ENCODE peak calls at places on chromosomes 1 and 21, in seven cellular contexts. One of them, this sample, is unnamed.

GRCh38 chr1:168301664-168302320 is 21.1 kb downstream of the TBX19 start:
- DNase-seq in Peyer's patch: no peak
- DNase-seq in AG04450: no peak
- DNase-seq in osteocyte: no peak
- DNase-seq in neural crest cell: no peak
- DNase-seq in OCI-LY7: no peak
- DNase-seq in esophagus squamous epithelium: no peak
- DNase-seq in this sample: no peak

GRCh38 chr1:8651962-8652361 is 165.5 kb downstream of the RERE start:
- DNase-seq in neural crest cell: no peak
- DNase-seq in esophagus squamous epithelium: no peak
- DNase-seq in Peyer's patch: no peak
- DNase-seq in AG04450: no peak
- DNase-seq in osteocyte: no peak
- DNase-seq in OCI-LY7: no peak
- DNase-seq in this sample: no peak

GRCh38 chr1:27007909-27008582 is 4.6 kb downstream of the TENT5B start:
- DNase-seq in esophagus squamous epithelium: no peak
- DNase-seq in neural crest cell: no peak
- DNase-seq in AG04450: no peak
- DNase-seq in Peyer's patch: no peak
- DNase-seq in osteocyte: no peak
- DNase-seq in OCI-LY7: no peak
- DNase-seq in this sample: no peak

GRCh38 chr21:32994305-32994704 is 31.4 kb upstream of the OLIG2 start:
- DNase-seq in neural crest cell: no peak
- DNase-seq in esophagus squamous epithelium: no peak
- DNase-seq in osteocyte: no peak
- DNase-seq in AG04450: no peak
- DNase-seq in Peyer's patch: no peak
- DNase-seq in OCI-LY7: peak; percentile 18
- DNase-seq in this sample: no peak

GRCh38 chr1:85576256-85576641 is 4.3 kb upstream of the CCN1 start:
- DNase-seq in osteocyte: no peak
- DNase-seq in Peyer's patch: no peak
- DNase-seq in OCI-LY7: no peak
- DNase-seq in esophagus squamous epithelium: no peak
- DNase-seq in neural crest cell: peak; percentile 45
- DNase-seq in AG04450: no peak
- DNase-seq in this sample: no peak

GRCh38 chr1:209241481-209241880 is 342.0 kb upstream of the CAMK1G start:
- DNase-seq in esophagus squamous epithelium: no peak
- DNase-seq in neural crest cell: no peak
- DNase-seq in OCI-LY7: no peak
- DNase-seq in osteocyte: no peak
- DNase-seq in AG04450: no peak
- DNase-seq in Peyer's patch: no peak
- DNase-seq in this sample: no peak

GRCh38 chr1:154220970-154221814 is 437 bp downstream of the UBAP2L start:
- DNase-seq in neural crest cell: peak; percentile 38
- DNase-seq in esophagus squamous epithelium: peak; percentile 47
- DNase-seq in Peyer's patch: peak; percentile 78
- DNase-seq in OCI-LY7: peak; percentile 74
- DNase-seq in osteocyte: peak; percentile 84
- DNase-seq in AG04450: no peak
- DNase-seq in this sample: no peak

GRCh38 chr1:78839704-78840277 is 166.7 kb downstream of the ADGRL4 start:
- DNase-seq in AG04450: no peak
- DNase-seq in neural crest cell: peak; percentile 50
- DNase-seq in esophagus squamous epithelium: no peak
- DNase-seq in OCI-LY7: peak; percentile 52
- DNase-seq in Peyer's patch: no peak
- DNase-seq in osteocyte: no peak
- DNase-seq in this sample: no peak

GRCh38 chr1:70034403-70034802 is 171.0 kb downstream of the LRRC40 start:
- DNase-seq in osteocyte: no peak
- DNase-seq in OCI-LY7: peak; percentile 51
- DNase-seq in neural crest cell: no peak
- DNase-seq in esophagus squamous epithelium: no peak
- DNase-seq in AG04450: peak; percentile 49
- DNase-seq in Peyer's patch: no peak
- DNase-seq in this sample: no peak

GRCh38 chr21:20946701-20947100 is 51.5 kb upstream of the NCAM2 start:
- DNase-seq in osteocyte: no peak
- DNase-seq in AG04450: no peak
- DNase-seq in Peyer's patch: no peak
- DNase-seq in OCI-LY7: no peak
- DNase-seq in esophagus squamous epithelium: no peak
- DNase-seq in neural crest cell: no peak
- DNase-seq in this sample: no peak

GRCh38 chr1:221098462-221099406 is 219.5 kb downstream of the HLX start:
- DNase-seq in AG04450: no peak
- DNase-seq in OCI-LY7: no peak
- DNase-seq in osteocyte: no peak
- DNase-seq in neural crest cell: no peak
- DNase-seq in esophagus squamous epithelium: no peak
- DNase-seq in Peyer's patch: no peak
- DNase-seq in this sample: no peak

GRCh38 chr1:235069577-235070563 is 58.8 kb downstream of the TOMM20 start:
- DNase-seq in neural crest cell: no peak
- DNase-seq in AG04450: no peak
- DNase-seq in osteocyte: no peak
- DNase-seq in esophagus squamous epithelium: no peak
- DNase-seq in OCI-LY7: no peak
- DNase-seq in Peyer's patch: peak; percentile 86
- DNase-seq in this sample: no peak

GRCh38 chr1:63322248-63322943 is at the start of gene FOXD3:
- DNase-seq in AG04450: no peak
- DNase-seq in esophagus squamous epithelium: no peak
- DNase-seq in neural crest cell: peak; percentile 79
- DNase-seq in Peyer's patch: peak; percentile 65
- DNase-seq in OCI-LY7: peak; percentile 56
- DNase-seq in osteocyte: no peak
- DNase-seq in this sample: no peak

GRCh38 chr1:49104575-49104974 is 327.9 kb upstream of the BEND5 start:
- DNase-seq in neural crest cell: no peak
- DNase-seq in AG04450: no peak
- DNase-seq in osteocyte: no peak
- DNase-seq in OCI-LY7: no peak
- DNase-seq in esophagus squamous epithelium: no peak
- DNase-seq in Peyer's patch: no peak
- DNase-seq in this sample: no peak

GRCh38 chr21:43767980-43768867 is 7.9 kb downstream of the CSTB start:
- DNase-seq in OCI-LY7: no peak
- DNase-seq in osteocyte: no peak
- DNase-seq in esophagus squamous epithelium: no peak
- DNase-seq in neural crest cell: no peak
- DNase-seq in AG04450: peak; percentile 24
- DNase-seq in Peyer's patch: peak; percentile 86
- DNase-seq in this sample: no peak

GRCh38 chr1:11629626-11630025 is 24.6 kb downstream of the FBXO2 start:
- DNase-seq in AG04450: no peak
- DNase-seq in neural crest cell: no peak
- DNase-seq in Peyer's patch: no peak
- DNase-seq in esophagus squamous epithelium: no peak
- DNase-seq in OCI-LY7: no peak
- DNase-seq in osteocyte: no peak
- DNase-seq in this sample: no peak

GRCh38 chr1:212247179-212247721 is 38.0 kb upstream of the PPP2R5A start:
- DNase-seq in neural crest cell: no peak
- DNase-seq in Peyer's patch: no peak
- DNase-seq in AG04450: peak; percentile 46
- DNase-seq in esophagus squamous epithelium: no peak
- DNase-seq in osteocyte: no peak
- DNase-seq in OCI-LY7: no peak
- DNase-seq in this sample: no peak

GRCh38 chr1:220189750-220190347 is 82.4 kb downstream of the RAB3GAP2 start:
- DNase-seq in Peyer's patch: no peak
- DNase-seq in esophagus squamous epithelium: no peak
- DNase-seq in osteocyte: no peak
- DNase-seq in OCI-LY7: peak; percentile 43
- DNase-seq in AG04450: no peak
- DNase-seq in neural crest cell: no peak
- DNase-seq in this sample: no peak

GRCh38 chr1:151720190-151720953 is 950 bp upstream of the RIIAD1 start:
- DNase-seq in esophagus squamous epithelium: no peak
- DNase-seq in OCI-LY7: peak; percentile 10
- DNase-seq in neural crest cell: no peak
- DNase-seq in AG04450: no peak
- DNase-seq in Peyer's patch: no peak
- DNase-seq in osteocyte: no peak
- DNase-seq in this sample: no peak

GRCh38 chr1:169348356-169349036 is 19.1 kb downstream of the NME7 start:
- DNase-seq in AG04450: peak; percentile 27
- DNase-seq in esophagus squamous epithelium: no peak
- DNase-seq in osteocyte: no peak
- DNase-seq in neural crest cell: peak; percentile 35
- DNase-seq in Peyer's patch: no peak
- DNase-seq in OCI-LY7: peak; percentile 66
- DNase-seq in this sample: no peak

DNA sequence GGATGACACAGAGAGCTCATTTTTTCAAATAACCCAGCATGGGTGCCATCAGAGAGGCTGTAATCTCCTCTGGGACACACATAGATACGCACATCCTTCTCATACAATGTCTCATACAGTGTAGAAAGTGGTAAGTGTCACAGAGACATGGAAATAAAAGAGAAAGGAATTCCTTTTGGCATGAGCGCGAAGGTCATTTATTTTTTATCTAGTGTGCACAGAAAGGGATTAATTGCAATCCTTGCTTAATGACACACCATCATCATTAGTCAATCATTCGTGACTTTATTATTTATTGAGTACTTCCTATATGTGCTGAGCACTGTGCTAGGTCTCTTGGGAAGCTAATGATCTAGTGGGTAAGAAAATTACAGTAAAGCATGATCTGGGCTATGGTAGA is 5.0 kb downstream of the ZSCAN20 start:
- DNase-seq in AG04450: no peak
- DNase-seq in Peyer's patch: no peak
- DNase-seq in OCI-LY7: no peak
- DNase-seq in neural crest cell: no peak
- DNase-seq in osteocyte: no peak
- DNase-seq in esophagus squamous epithelium: no peak
- DNase-seq in this sample: no peak
- TF ChIP-seq CTCF in AG04450: no peak
- TF ChIP-seq CTCF in Peyer's patch: no peak
- TF ChIP-seq CTCF in OCI-LY7: no peak
- TF ChIP-seq CTCF in neural crest cell: no peak
- TF ChIP-seq CTCF in osteocyte: no peak
- TF ChIP-seq CTCF in esophagus squamous epithelium: no peak
- TF ChIP-seq CTCF in this sample: no peak

DNA sequence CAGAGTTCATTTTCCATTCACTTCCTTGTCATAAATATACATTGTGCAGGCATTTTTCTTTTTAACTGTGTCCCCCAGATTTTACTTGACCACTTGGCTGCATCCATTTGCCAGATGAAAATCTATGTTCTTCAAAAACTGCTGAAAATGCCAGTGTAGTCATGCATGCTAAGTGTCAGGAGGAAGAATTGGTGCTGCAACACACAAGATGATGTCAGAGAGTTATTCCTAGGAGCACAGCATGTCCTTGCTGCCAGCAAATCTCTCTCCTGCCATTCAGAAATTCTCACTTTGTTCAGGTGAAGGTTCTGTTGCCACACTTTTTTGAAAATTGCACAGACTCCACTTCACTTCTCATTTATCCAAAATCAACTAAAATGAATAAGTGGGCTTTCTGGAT is 106.4 kb upstream of the MAGI3 start:
- DNase-seq in neural crest cell: no peak
- DNase-seq in Peyer's patch: no peak
- DNase-seq in osteocyte: no peak
- DNase-seq in OCI-LY7: no peak
- DNase-seq in AG04450: no peak
- DNase-seq in esophagus squamous epithelium: no peak
- DNase-seq in this sample: no peak
- TF ChIP-seq CTCF in neural crest cell: no peak
- TF ChIP-seq CTCF in Peyer's patch: no peak
- TF ChIP-seq CTCF in osteocyte: no peak
- TF ChIP-seq CTCF in OCI-LY7: no peak
- TF ChIP-seq CTCF in AG04450: no peak
- TF ChIP-seq CTCF in esophagus squamous epithelium: no peak
- TF ChIP-seq CTCF in this sample: no peak

GRCh38 chr1:99328171-99328570 is 63.9 kb downstream of the PLPPR4 start:
- DNase-seq in OCI-LY7: no peak
- DNase-seq in neural crest cell: no peak
- DNase-seq in AG04450: no peak
- DNase-seq in esophagus squamous epithelium: no peak
- DNase-seq in osteocyte: no peak
- DNase-seq in Peyer's patch: no peak
- DNase-seq in this sample: no peak

GRCh38 chr1:99327357-99327756 is 63.1 kb downstream of the PLPPR4 start:
- DNase-seq in osteocyte: no peak
- DNase-seq in OCI-LY7: no peak
- DNase-seq in Peyer's patch: no peak
- DNase-seq in AG04450: no peak
- DNase-seq in neural crest cell: no peak
- DNase-seq in esophagus squamous epithelium: no peak
- DNase-seq in this sample: no peak

GRCh38 chr1:99331083-99331482 is 66.8 kb downstream of the PLPPR4 start:
- DNase-seq in neural crest cell: no peak
- DNase-seq in AG04450: no peak
- DNase-seq in osteocyte: no peak
- DNase-seq in OCI-LY7: no peak
- DNase-seq in Peyer's patch: no peak
- DNase-seq in esophagus squamous epithelium: no peak
- DNase-seq in this sample: no peak

DNA sequence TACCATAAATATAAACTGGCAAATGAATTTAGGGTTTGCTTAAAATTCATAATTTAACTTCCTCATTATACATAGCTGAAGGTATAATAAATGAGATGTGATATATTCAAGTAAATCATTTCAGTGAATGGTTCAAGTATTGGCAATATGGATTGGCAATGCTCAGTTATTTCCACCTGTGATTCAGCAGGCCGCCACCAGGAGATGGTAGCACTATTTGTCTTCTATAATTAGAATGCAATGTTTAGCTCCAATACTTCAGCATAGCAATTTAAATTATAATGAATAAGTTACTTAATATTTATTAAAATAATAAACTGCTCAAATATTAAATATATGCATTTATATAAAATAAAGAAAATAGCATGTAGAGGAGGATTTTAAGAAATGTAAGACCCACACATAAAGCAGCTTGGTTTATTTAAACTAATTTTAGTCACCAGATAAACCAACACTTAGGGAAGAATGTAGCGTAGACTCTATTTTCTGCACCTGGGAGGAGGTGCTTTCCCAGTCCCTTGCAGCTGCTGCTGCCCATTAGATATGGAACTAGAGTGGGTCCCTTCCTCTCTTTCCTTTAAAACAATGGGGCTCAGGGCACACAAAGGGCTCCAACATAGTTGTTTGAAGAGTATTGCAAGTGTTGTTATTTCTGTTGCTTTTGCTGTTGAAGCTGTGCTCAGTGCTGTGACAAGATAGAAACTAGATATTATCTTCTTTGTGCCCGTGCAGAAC is 62.1 kb downstream of the PLPPR4 start:
- DNase-seq in OCI-LY7: no peak
- DNase-seq in AG04450: no peak
- DNase-seq in Peyer's patch: no peak
- DNase-seq in esophagus squamous epithelium: no peak
- DNase-seq in osteocyte: no peak
- DNase-seq in neural crest cell: no peak
- DNase-seq in this sample: no peak
- TF ChIP-seq CTCF in OCI-LY7: peak; percentile 28
- TF ChIP-seq CTCF in AG04450: peak; percentile 48
- TF ChIP-seq CTCF in Peyer's patch: peak; percentile 12
- TF ChIP-seq CTCF in esophagus squamous epithelium: peak; percentile 34
- TF ChIP-seq CTCF in osteocyte: peak; percentile 37
- TF ChIP-seq CTCF in neural crest cell: peak; percentile 53
- TF ChIP-seq CTCF in this sample: peak; percentile 14

GRCh38 chr1:16012590-16013219 is 5.1 kb downstream of the HSPB7 start:
- DNase-seq in Peyer's patch: peak; percentile 63
- DNase-seq in osteocyte: no peak
- DNase-seq in neural crest cell: peak; percentile 25
- DNase-seq in esophagus squamous epithelium: no peak
- DNase-seq in AG04450: no peak
- DNase-seq in OCI-LY7: peak; percentile 34
- DNase-seq in this sample: no peak
- TF ChIP-seq CTCF in Peyer's patch: no peak
- TF ChIP-seq CTCF in osteocyte: no peak
- TF ChIP-seq CTCF in neural crest cell: no peak
- TF ChIP-seq CTCF in esophagus squamous epithelium: no peak
- TF ChIP-seq CTCF in AG04450: no peak
- TF ChIP-seq CTCF in OCI-LY7: no peak
- TF ChIP-seq CTCF in this sample: no peak

This sample was measured in D721Med.